ENCODE peak calls at places on chromosomes 5 and 9, in eight cellular contexts. W, Z, J, D, O, R, Q and S are unnamed samples.

GRCh38 chr5:56059854-56060253 is 65.1 kb upstream of the IL6ST start:
- DNase-seq in O (no peak), Z (no peak), R (no peak), W (no peak), D (no peak), Q (no peak), J (no peak), S (no peak)

GRCh38 chr9:91768977-91769916 is 180.8 kb downstream of the ROR2 start:
- DNase-seq in O (no peak), Z (no peak), R (no peak), J (no peak), Q (no peak), W (no peak), D (no peak), S (no peak)

GRCh38 chr9:68546596-68547390 is 6.1 kb upstream of the TMEM252 start:
- DNase-seq in W (no peak), Z (no peak), Q (no peak), J (no peak), O (no peak), R (no peak), D (no peak), S (no peak)

GRCh38 chr5:92613546-92613945 is 967.5 kb downstream of the NR2F1-AS1 start:
- DNase-seq in Q (peak), J (no peak), Z (no peak), D (no peak), O (no peak), W (peak), R (no peak), S (no peak)

GRCh38 chr5:154501566-154501965 is 23.5 kb upstream of the HAND1 start:
- DNase-seq in Z (no peak), R (no peak), D (no peak), J (no peak), Q (no peak), O (no peak), W (no peak), S (no peak)

GRCh38 chr5:175889910-175890684 is 18.7 kb downstream of the CPLX2 start:
- DNase-seq in O (no peak), D (no peak), J (no peak), Z (no peak), R (no peak), W (peak), Q (no peak), S (no peak)

GRCh38 chr5:176570044-176570443 is 20.9 kb downstream of the CDHR2 start:
- DNase-seq in D (no peak), W (no peak), R (no peak), O (no peak), Z (no peak), J (no peak), Q (peak), S (no peak)

GRCh38 chr5:10467281-10468198 is 25.9 kb downstream of the ROPN1L start:
- DNase-seq in J (no peak), W (peak), Z (no peak), R (no peak), D (peak), Q (peak), O (no peak), S (no peak)

GRCh38 chr5:129670944-129671343 is 77.0 kb upstream of the MINAR2 start:
- DNase-seq in D (no peak), W (peak), R (no peak), O (no peak), Z (no peak), Q (peak), J (no peak), S (no peak)

GRCh38 chr5:87751801-87752200 is 339.1 kb upstream of the CCNH start:
- DNase-seq in D (no peak), O (no peak), Z (no peak), J (no peak), Q (no peak), R (no peak), W (no peak), S (no peak)

GRCh38 chr5:133274597-133274935 is 222.8 kb downstream of the HSPA4 start:
- DNase-seq in Q (no peak), O (no peak), W (no peak), R (no peak), Z (no peak), J (no peak), D (peak), S (no peak)

GRCh38 chr9:80213613-80214012 is 641.8 kb downstream of the TLE4 start:
- DNase-seq in Q (no peak), D (no peak), O (no peak), Z (no peak), R (no peak), J (no peak), W (no peak), S (peak)

GRCh38 chr9:132857031-132857430 is 21.1 kb downstream of the AK8 start:
- DNase-seq in R (peak), Q (peak), W (peak), D (no peak), J (no peak), Z (peak), O (peak), S (peak)

GRCh38 chr5:176548967-176549444 is at the start of gene CDHR2:
- DNase-seq in W (no peak), R (no peak), D (no peak), J (no peak), Z (no peak), Q (no peak), O (no peak), S (no peak)

GRCh38 chr9:129141066-129142041 is 30.1 kb downstream of the PTPA start:
- DNase-seq in Z (peak), D (peak), O (peak), Q (peak), W (peak), R (peak), J (no peak), S (peak)

GRCh38 chr5:31096238-31096865 is 97.1 kb upstream of the CDH6 start:
- DNase-seq in D (no peak), O (no peak), W (peak), Z (no peak), R (no peak), Q (peak), J (no peak), S (no peak)

GRCh38 chr5:153756540-153756939 is 266.1 kb downstream of the GRIA1 start:
- DNase-seq in Z (no peak), W (no peak), O (no peak), D (no peak), Q (peak), J (no peak), R (no peak), S (no peak)

GRCh38 chr9:88949425-88949824 is 41.8 kb upstream of the S1PR3 start:
- DNase-seq in Z (peak), W (peak), O (peak), J (no peak), Q (peak), R (no peak), D (no peak), S (no peak)

GRCh38 chr5:66897355-66897754 is 299.2 kb downstream of the CD180 start:
- DNase-seq in R (no peak), D (no peak), Q (no peak), O (no peak), Z (no peak), W (no peak), J (no peak), S (no peak)

GRCh38 chr9:4762108-4762888 is 21.3 kb upstream of the AK3 start:
- DNase-seq in J (no peak), Q (peak), R (peak), O (peak), Z (peak), D (peak), W (peak), S (no peak)

GRCh38 chr5:108655750-108656450 is 91.8 kb upstream of the FER start:
- DNase-seq in Q (peak), O (no peak), D (no peak), Z (no peak), J (no peak), W (no peak), R (no peak), S (no peak)

GRCh38 chr5:161273410-161273809 is 273.1 kb downstream of the GABRB2 start:
- DNase-seq in J (no peak), Q (no peak), Z (no peak), O (no peak), D (no peak), W (no peak), R (no peak), S (no peak)

GRCh38 chr5:113123563-113123962 is 147.0 kb downstream of the DCP2 start:
- DNase-seq in R (no peak), O (no peak), W (no peak), Z (no peak), Q (peak), D (peak), J (no peak), S (no peak)

GRCh38 chr9:94865599-94866456 is 139.3 kb downstream of the AOPEP start:
- DNase-seq in W (no peak), Q (peak), O (peak), J (no peak), D (peak), Z (peak), R (peak), S (no peak)

GRCh38 chr9:125462766-125463384 is 201.2 kb downstream of the GAPVD1 start:
- DNase-seq in R (no peak), Z (no peak), Q (peak), O (no peak), D (peak), W (no peak), J (no peak), S (no peak)

GRCh38 chr5:74367241-74367733 is 273.2 kb downstream of the ENC1 start:
- DNase-seq in R (no peak), Q (no peak), J (no peak), Z (peak), O (no peak), W (no peak), D (no peak), S (no peak)

GRCh38 chr5:178793156-178793555 is 62.7 kb upstream of the ZNF354A start:
- DNase-seq in W (no peak), R (peak), D (peak), Q (no peak), J (no peak), O (peak), Z (no peak), S (no peak)

GRCh38 chr9:81125446-81126092 is 563.8 kb downstream of the TLE1 start:
- DNase-seq in R (no peak), Z (no peak), J (no peak), W (no peak), D (no peak), O (no peak), Q (peak), S (no peak)

GRCh38 chr5:42952575-42952974 is 87.5 kb downstream of the ANXA2R start:
- DNase-seq in R (no peak), Q (no peak), J (no peak), W (no peak), O (no peak), Z (no peak), D (no peak), S (no peak)

GRCh38 chr5:42951169-42951846 is 88.8 kb downstream of the ANXA2R start:
- DNase-seq in J (no peak), W (peak), D (no peak), O (peak), Z (peak), Q (peak), R (peak), S (peak)

GRCh38 chr5:42951847-42952411 is 88.2 kb downstream of the ANXA2R start:
- DNase-seq in J (no peak), O (peak), D (no peak), Q (peak), W (peak), Z (peak), R (no peak), S (no peak)

GRCh38 chr5:42950466-42951168 is 89.5 kb downstream of the ANXA2R start:
- DNase-seq in Z (peak), D (no peak), J (peak), O (peak), W (peak), R (peak), Q (peak), S (peak)

DNA sequence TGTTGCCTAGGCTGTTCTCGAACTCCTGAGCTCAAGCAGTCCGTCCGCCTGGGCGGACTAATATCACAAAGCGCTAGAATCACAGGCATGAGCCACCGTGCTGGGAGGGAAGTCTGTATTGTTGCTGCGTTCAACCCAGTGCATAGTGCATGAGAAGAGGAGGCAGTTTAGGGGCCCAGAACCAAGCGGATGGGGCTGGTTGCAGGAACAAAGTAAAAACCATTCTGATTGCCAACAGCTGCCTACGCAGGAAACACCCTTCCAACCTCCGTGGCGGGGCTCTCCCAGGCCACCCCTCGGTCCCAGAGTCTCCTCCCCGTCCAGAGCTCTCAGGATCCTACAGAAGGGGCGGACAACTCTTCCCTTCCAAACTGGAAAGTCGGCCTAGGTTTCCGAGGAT is 87.1 kb downstream of the ANXA2R start:
- DNase-seq in D (no peak), Q (no peak), O (no peak), R (no peak), W (peak), J (no peak), Z (no peak), S (no peak)
- H3K4me3 ChIP-seq in D (no peak), Q (no peak), O (no peak), R (no peak), W (peak), J (no peak), Z (no peak), S (peak)

DNA sequence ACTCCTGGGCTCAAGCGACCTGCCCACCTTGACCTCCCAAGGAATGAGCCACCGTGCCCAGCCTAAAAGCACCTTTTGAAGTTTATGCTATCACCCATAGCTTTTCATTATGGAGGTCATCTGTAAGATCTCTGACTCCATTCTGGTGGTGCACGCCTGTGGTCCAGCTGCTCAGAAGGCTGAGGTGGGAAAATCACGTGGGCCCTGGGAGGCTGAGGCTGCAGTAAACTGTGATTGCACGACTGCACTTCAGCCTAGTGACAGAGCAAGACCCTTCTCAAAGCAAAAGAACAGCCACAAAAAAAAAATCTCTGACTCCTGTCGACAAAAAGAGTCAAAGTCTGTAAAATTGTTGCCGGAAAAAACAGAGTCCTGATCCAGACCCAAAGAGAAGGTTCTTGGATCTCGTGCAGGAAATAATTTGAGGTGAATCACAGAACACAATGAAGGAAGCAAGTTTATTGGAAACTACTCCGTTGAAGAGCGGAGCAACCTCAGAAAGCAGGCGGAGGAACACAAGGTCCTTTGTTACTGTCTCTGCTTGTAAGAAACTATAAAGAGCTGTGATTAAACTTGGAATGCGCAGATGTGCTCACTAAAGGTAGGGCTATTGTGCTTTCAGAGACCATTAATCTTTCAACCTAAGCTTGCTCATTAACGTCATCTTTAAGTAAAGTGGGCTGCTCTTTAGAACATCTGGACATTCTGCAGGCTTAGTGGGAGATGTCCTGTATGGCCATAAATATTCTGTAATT is 2.0 kb upstream of the HAUS6 start:
- DNase-seq in Q (no peak), W (no peak), Z (no peak), J (no peak), D (no peak), R (no peak), O (no peak), S (no peak)
- H3K4me3 ChIP-seq in Q (no peak), W (no peak), Z (no peak), J (no peak), D (no peak), R (no peak), O (no peak), S (no peak)

DNA sequence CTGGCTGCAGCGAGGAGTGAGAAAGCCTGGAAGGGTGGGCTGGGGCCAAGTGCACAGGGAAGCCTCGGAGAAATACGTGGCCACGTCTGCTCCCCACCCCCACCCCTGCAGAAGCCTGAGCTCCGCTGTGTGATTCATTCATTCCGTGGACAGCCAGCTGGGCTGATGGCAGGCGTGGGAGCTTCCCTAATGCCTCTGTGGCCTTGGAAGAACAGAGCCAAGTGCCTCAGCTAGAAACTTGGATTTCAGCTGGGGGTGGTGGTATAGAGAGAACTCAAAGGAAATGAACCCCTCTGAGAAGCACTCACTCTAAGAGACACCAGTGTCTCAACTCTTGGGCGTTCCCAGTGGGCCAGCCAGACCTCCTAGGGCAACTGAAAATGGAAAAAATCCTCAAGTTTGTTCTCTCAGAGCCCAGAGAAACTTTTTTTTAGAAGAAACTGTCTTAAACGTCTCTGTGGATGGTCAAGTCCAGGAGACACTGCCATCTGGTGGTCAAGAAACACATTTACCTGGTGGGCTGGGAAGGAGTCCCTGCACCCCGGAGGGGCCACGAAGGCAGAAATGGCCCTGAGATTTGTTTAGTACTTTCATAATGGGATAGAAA is 18.0 kb downstream of the ATOX1 start:
- DNase-seq in R (peak), W (peak), D (peak), J (no peak), Z (peak), O (peak), Q (peak), S (peak)
- H3K4me3 ChIP-seq in R (peak), W (peak), D (no peak), J (no peak), Z (no peak), O (no peak), Q (peak), S (no peak)

GRCh38 chr9:104773118-104773517 is 9.2 kb downstream of the NIPSNAP3B start:
- DNase-seq in O (no peak), J (no peak), R (no peak), W (no peak), Z (no peak), Q (no peak), D (no peak), S (no peak)
- H3K4me3 ChIP-seq in O (peak), J (no peak), R (no peak), W (no peak), Z (no peak), Q (no peak), D (no peak), S (no peak)